ENCODE peak calls at places on chromosome 3, in five cellular contexts. P, I, T, J and M are unnamed samples.

GRCh38 chr3:30970183-30970582 is 75.7 kb upstream of the GADL1 start:
- ATAC-seq in P (peak), I (no peak), T (no peak), J (peak), M (no peak)

GRCh38 chr3:134364936-134365765 is 9.1 kb downstream of the AMOTL2 start:
- ATAC-seq in P (no peak), I (no peak), T (no peak), J (peak), M (no peak)

GRCh38 chr3:31561891-31562290 is 29.2 kb downstream of the STT3B start:
- ATAC-seq in P (peak), I (no peak), T (no peak), J (peak), M (no peak)

GRCh38 chr3:50502584-50503423 is 630 bp downstream of the CACNA2D2 start:
- ATAC-seq in P (no peak), I (no peak), T (peak), J (peak), M (no peak)

GRCh38 chr3:12911881-12912415 is 70.6 kb upstream of the RPL32 start:
- ATAC-seq in P (no peak), I (no peak), T (no peak), J (no peak), M (no peak)

GRCh38 chr3:56917740-56918568 is 116.2 kb upstream of the ARHGEF3 start:
- ATAC-seq in P (no peak), I (peak), T (no peak), J (no peak), M (no peak)

GRCh38 chr3:40924559-40925058 is 274.7 kb upstream of the CTNNB1 start:
- ATAC-seq in P (no peak), I (peak), T (no peak), J (no peak), M (no peak)

GRCh38 chr3:168322941-168323340 is 227.2 kb upstream of the GOLIM4 start:
- ATAC-seq in P (no peak), I (no peak), T (no peak), J (no peak), M (no peak)

GRCh38 chr3:40079845-40080240 is 229.7 kb upstream of the EIF1B start:
- ATAC-seq in P (no peak), I (no peak), T (no peak), J (no peak), M (no peak)

GRCh38 chr3:120688121-120688520 is 6.1 kb upstream of the HGD start:
- ATAC-seq in P (no peak), I (no peak), T (no peak), J (no peak), M (no peak)

GRCh38 chr3:37715358-37715757 is 146.3 kb upstream of the CTDSPL start:
- ATAC-seq in P (no peak), I (no peak), T (no peak), J (no peak), M (no peak)

GRCh38 chr3:129330413-129330812 is 51.7 kb downstream of the HMCES start:
- ATAC-seq in P (no peak), I (no peak), T (no peak), J (no peak), M (no peak)

GRCh38 chr3:133676336-133677118 is 14.8 kb upstream of the TOPBP1 start:
- ATAC-seq in P (no peak), I (no peak), T (no peak), J (no peak), M (no peak)

GRCh38 chr3:195893121-195893449 is 15.3 kb downstream of the TNK2 start:
- ATAC-seq in P (no peak), I (no peak), T (no peak), J (no peak), M (no peak)

GRCh38 chr3:188575501-188575900 is 421.5 kb downstream of the LPP start:
- ATAC-seq in P (no peak), I (no peak), T (no peak), J (no peak), M (no peak)

GRCh38 chr3:140091143-140091542 is 156.2 kb downstream of the CLSTN2 start:
- ATAC-seq in P (no peak), I (no peak), T (no peak), J (no peak), M (no peak)